ENCODE peak calls at places on chromosomes 3 and 15, in seven cellular contexts. One of them, this sample, is unnamed.

GRCh38 chr15:69861331-69862171 is 236.2 kb downstream of the TLE3 start:
- DNase-seq in HepG2: no peak
- DNase-seq in K562: no peak
- DNase-seq in GM12878: no peak
- DNase-seq in SK-N-SH: no peak
- DNase-seq in H1: no peak
- DNase-seq in HCT116: no peak
- DNase-seq in this sample: peak; percentile 13

GRCh38 chr15:100230784-100231183 is 111.0 kb downstream of the ADAMTS17 start:
- DNase-seq in HCT116: no peak
- DNase-seq in HepG2: no peak
- DNase-seq in K562: no peak
- DNase-seq in H1: no peak
- DNase-seq in GM12878: no peak
- DNase-seq in SK-N-SH: no peak
- DNase-seq in this sample: no peak

GRCh38 chr15:36756707-36757106 is 177.3 kb downstream of the CDIN1 start:
- DNase-seq in SK-N-SH: no peak
- DNase-seq in HCT116: no peak
- DNase-seq in K562: no peak
- DNase-seq in GM12878: no peak
- DNase-seq in HepG2: no peak
- DNase-seq in H1: no peak
- DNase-seq in this sample: no peak

GRCh38 chr3:111727843-111728565 is 131.1 kb upstream of the PHLDB2 start:
- DNase-seq in HepG2: no peak
- DNase-seq in HCT116: no peak
- DNase-seq in H1: no peak
- DNase-seq in K562: no peak
- DNase-seq in SK-N-SH: no peak
- DNase-seq in GM12878: no peak
- DNase-seq in this sample: no peak

GRCh38 chr15:70569718-70570231 is 193.6 kb downstream of the UACA start:
- DNase-seq in HepG2: peak; percentile 15
- DNase-seq in H1: no peak
- DNase-seq in SK-N-SH: no peak
- DNase-seq in GM12878: no peak
- DNase-seq in K562: no peak
- DNase-seq in HCT116: peak; percentile 44
- DNase-seq in this sample: no peak

GRCh38 chr15:31197497-31198414 is 96.2 kb upstream of the TRPM1 start:
- DNase-seq in SK-N-SH: peak; percentile 60
- DNase-seq in HepG2: peak; percentile 33
- DNase-seq in GM12878: peak; percentile 47
- DNase-seq in K562: peak; percentile 55
- DNase-seq in H1: peak; percentile 84
- DNase-seq in HCT116: no peak
- DNase-seq in this sample: peak; percentile 31

GRCh38 chr3:136772709-136773108 is 20.5 kb upstream of the STAG1 start:
- DNase-seq in H1: no peak
- DNase-seq in K562: no peak
- DNase-seq in HCT116: no peak
- DNase-seq in SK-N-SH: no peak
- DNase-seq in HepG2: no peak
- DNase-seq in GM12878: no peak
- DNase-seq in this sample: no peak

GRCh38 chr3:63886843-63887242 is 23.2 kb downstream of the ATXN7 start:
- DNase-seq in SK-N-SH: no peak
- DNase-seq in K562: no peak
- DNase-seq in H1: no peak
- DNase-seq in HCT116: no peak
- DNase-seq in HepG2: no peak
- DNase-seq in GM12878: no peak
- DNase-seq in this sample: no peak

GRCh38 chr3:14152233-14152962 is 26.0 kb downstream of the XPC start:
- DNase-seq in GM12878: no peak
- DNase-seq in HepG2: no peak
- DNase-seq in SK-N-SH: no peak
- DNase-seq in HCT116: no peak
- DNase-seq in H1: no peak
- DNase-seq in K562: peak; percentile 64
- DNase-seq in this sample: no peak

GRCh38 chr3:62835594-62836236 is 39.5 kb downstream of the CADPS start:
- DNase-seq in HCT116: no peak
- DNase-seq in H1: no peak
- DNase-seq in K562: no peak
- DNase-seq in SK-N-SH: no peak
- DNase-seq in HepG2: no peak
- DNase-seq in GM12878: no peak
- DNase-seq in this sample: no peak

GRCh38 chr3:50250514-50250913 is 14.5 kb downstream of the GNAI2 start:
- DNase-seq in K562: no peak
- DNase-seq in H1: no peak
- DNase-seq in SK-N-SH: no peak
- DNase-seq in HepG2: no peak
- DNase-seq in HCT116: no peak
- DNase-seq in GM12878: no peak
- DNase-seq in this sample: no peak

GRCh38 chr3:260911-261310 is 64.3 kb downstream of the CHL1 start:
- DNase-seq in SK-N-SH: no peak
- DNase-seq in H1: no peak
- DNase-seq in HCT116: no peak
- DNase-seq in K562: no peak
- DNase-seq in HepG2: no peak
- DNase-seq in GM12878: no peak
- DNase-seq in this sample: no peak

GRCh38 chr3:194025119-194025518 is 110.8 kb upstream of the HES1 start:
- DNase-seq in GM12878: no peak
- DNase-seq in HCT116: no peak
- DNase-seq in H1: no peak
- DNase-seq in HepG2: no peak
- DNase-seq in SK-N-SH: no peak
- DNase-seq in K562: no peak
- DNase-seq in this sample: no peak

GRCh38 chr3:183159319-183159718 is 3.2 kb downstream of the LAMP3 start:
- DNase-seq in SK-N-SH: no peak
- DNase-seq in HepG2: no peak
- DNase-seq in GM12878: no peak
- DNase-seq in H1: no peak
- DNase-seq in K562: peak; percentile 17
- DNase-seq in HCT116: no peak
- DNase-seq in this sample: peak; percentile 55

GRCh38 chr3:146159616-146160232 is 1.3 kb downstream of the PLOD2 start:
- DNase-seq in HCT116: no peak
- DNase-seq in GM12878: no peak
- DNase-seq in K562: no peak
- DNase-seq in H1: no peak
- DNase-seq in SK-N-SH: no peak
- DNase-seq in HepG2: no peak
- DNase-seq in this sample: no peak

GRCh38 chr3:149395107-149396089 is 17.9 kb upstream of the TM4SF1 start:
- DNase-seq in H1: no peak
- DNase-seq in K562: no peak
- DNase-seq in HCT116: no peak
- DNase-seq in SK-N-SH: no peak
- DNase-seq in HepG2: peak; percentile 63
- DNase-seq in GM12878: no peak
- DNase-seq in this sample: peak; percentile 33

GRCh38 chr15:83853232-83853631 is 199.3 kb downstream of the ADAMTSL3 start:
- DNase-seq in HepG2: no peak
- DNase-seq in SK-N-SH: no peak
- DNase-seq in K562: no peak
- DNase-seq in HCT116: no peak
- DNase-seq in GM12878: no peak
- DNase-seq in H1: no peak
- DNase-seq in this sample: no peak

GRCh38 chr15:79602731-79603130 is 170.6 kb downstream of the MINAR1 start:
- DNase-seq in GM12878: no peak
- DNase-seq in HepG2: no peak
- DNase-seq in H1: no peak
- DNase-seq in HCT116: no peak
- DNase-seq in SK-N-SH: no peak
- DNase-seq in K562: no peak
- DNase-seq in this sample: no peak

GRCh38 chr3:102163039-102163817 is 271.6 kb upstream of the ZPLD1 start:
- DNase-seq in GM12878: no peak
- DNase-seq in H1: no peak
- DNase-seq in K562: no peak
- DNase-seq in SK-N-SH: peak; percentile 42
- DNase-seq in HCT116: no peak
- DNase-seq in HepG2: no peak
- DNase-seq in this sample: peak; percentile 85

GRCh38 chr3:57397175-57398026 is 104.9 kb upstream of the ASB14 start:
- DNase-seq in HepG2: peak; percentile 60
- DNase-seq in H1: peak; percentile 64
- DNase-seq in GM12878: peak; percentile 39
- DNase-seq in SK-N-SH: peak; percentile 19
- DNase-seq in K562: peak; percentile 25
- DNase-seq in HCT116: peak; percentile 59
- DNase-seq in this sample: peak; percentile 18

GRCh38 chr3:32888739-32889138 is 62.7 kb upstream of the CCR4 start:
- DNase-seq in K562: no peak
- DNase-seq in H1: no peak
- DNase-seq in GM12878: peak; percentile 72
- DNase-seq in SK-N-SH: no peak
- DNase-seq in HCT116: no peak
- DNase-seq in HepG2: no peak
- DNase-seq in this sample: no peak

GRCh38 chr15:77060560-77060959 is 10.3 kb downstream of the TSPAN3 start:
- DNase-seq in SK-N-SH: no peak
- DNase-seq in K562: no peak
- DNase-seq in HCT116: no peak
- DNase-seq in H1: no peak
- DNase-seq in GM12878: no peak
- DNase-seq in HepG2: no peak
- DNase-seq in this sample: no peak

GRCh38 chr15:48625126-48625525 is 20.4 kb downstream of the FBN1 start:
- DNase-seq in K562: no peak
- DNase-seq in H1: no peak
- DNase-seq in HCT116: no peak
- DNase-seq in GM12878: no peak
- DNase-seq in SK-N-SH: no peak
- DNase-seq in HepG2: no peak
- DNase-seq in this sample: no peak
- TF ChIP-seq JUND in K562: no peak
- TF ChIP-seq JUND in H1: no peak
- TF ChIP-seq JUND in HCT116: no peak
- TF ChIP-seq JUND in GM12878: no peak
- TF ChIP-seq JUND in SK-N-SH: no peak
- TF ChIP-seq JUND in HepG2: no peak
- TF ChIP-seq JUND in this sample: no peak

GRCh38 chr3:127092776-127093175 is 100.2 kb upstream of the PRR23E start:
- DNase-seq in HepG2: no peak
- DNase-seq in SK-N-SH: no peak
- DNase-seq in K562: no peak
- DNase-seq in HCT116: no peak
- DNase-seq in GM12878: no peak
- DNase-seq in H1: no peak
- DNase-seq in this sample: no peak
- TF ChIP-seq JUND in HepG2: no peak
- TF ChIP-seq JUND in SK-N-SH: no peak
- TF ChIP-seq JUND in K562: no peak
- TF ChIP-seq JUND in HCT116: no peak
- TF ChIP-seq JUND in GM12878: no peak
- TF ChIP-seq JUND in H1: no peak
- TF ChIP-seq JUND in this sample: no peak

GRCh38 chr3:142973217-142974009 is 9.9 kb upstream of the PAQR9 start:
- DNase-seq in HepG2: no peak
- DNase-seq in H1: no peak
- DNase-seq in HCT116: no peak
- DNase-seq in SK-N-SH: no peak
- DNase-seq in GM12878: no peak
- DNase-seq in K562: no peak
- DNase-seq in this sample: no peak
- TF ChIP-seq JUND in HepG2: no peak
- TF ChIP-seq JUND in H1: no peak
- TF ChIP-seq JUND in HCT116: no peak
- TF ChIP-seq JUND in SK-N-SH: no peak
- TF ChIP-seq JUND in GM12878: no peak
- TF ChIP-seq JUND in K562: no peak
- TF ChIP-seq JUND in this sample: no peak

GRCh38 chr3:75906555-75907112 is 121.3 kb upstream of the ZNF717 start:
- DNase-seq in H1: peak; percentile 82
- DNase-seq in SK-N-SH: peak; percentile 66
- DNase-seq in HCT116: no peak
- DNase-seq in HepG2: no peak
- DNase-seq in GM12878: no peak
- DNase-seq in K562: no peak
- DNase-seq in this sample: no peak
- TF ChIP-seq JUND in H1: no peak
- TF ChIP-seq JUND in SK-N-SH: no peak
- TF ChIP-seq JUND in HCT116: no peak
- TF ChIP-seq JUND in HepG2: no peak
- TF ChIP-seq JUND in GM12878: no peak
- TF ChIP-seq JUND in K562: no peak
- TF ChIP-seq JUND in this sample: no peak

GRCh38 chr15:68466876-68467275 is 34.9 kb upstream of the ITGA11 start:
- DNase-seq in HepG2: no peak
- DNase-seq in SK-N-SH: no peak
- DNase-seq in H1: no peak
- DNase-seq in K562: no peak
- DNase-seq in HCT116: no peak
- DNase-seq in GM12878: no peak
- DNase-seq in this sample: no peak

GRCh38 chr15:68463996-68464395 is 32.0 kb upstream of the ITGA11 start:
- DNase-seq in SK-N-SH: no peak
- DNase-seq in HepG2: no peak
- DNase-seq in H1: no peak
- DNase-seq in HCT116: no peak
- DNase-seq in K562: peak; percentile 32
- DNase-seq in GM12878: no peak
- DNase-seq in this sample: no peak

GRCh38 chr15:68465861-68466560 is 34.0 kb upstream of the ITGA11 start:
- DNase-seq in SK-N-SH: no peak
- DNase-seq in K562: no peak
- DNase-seq in HepG2: no peak
- DNase-seq in H1: no peak
- DNase-seq in GM12878: no peak
- DNase-seq in HCT116: no peak
- DNase-seq in this sample: no peak

GRCh38 chr15:68463444-68463843 is 31.5 kb upstream of the ITGA11 start:
- DNase-seq in HCT116: no peak
- DNase-seq in SK-N-SH: no peak
- DNase-seq in GM12878: no peak
- DNase-seq in K562: no peak
- DNase-seq in HepG2: no peak
- DNase-seq in H1: no peak
- DNase-seq in this sample: no peak

DNA sequence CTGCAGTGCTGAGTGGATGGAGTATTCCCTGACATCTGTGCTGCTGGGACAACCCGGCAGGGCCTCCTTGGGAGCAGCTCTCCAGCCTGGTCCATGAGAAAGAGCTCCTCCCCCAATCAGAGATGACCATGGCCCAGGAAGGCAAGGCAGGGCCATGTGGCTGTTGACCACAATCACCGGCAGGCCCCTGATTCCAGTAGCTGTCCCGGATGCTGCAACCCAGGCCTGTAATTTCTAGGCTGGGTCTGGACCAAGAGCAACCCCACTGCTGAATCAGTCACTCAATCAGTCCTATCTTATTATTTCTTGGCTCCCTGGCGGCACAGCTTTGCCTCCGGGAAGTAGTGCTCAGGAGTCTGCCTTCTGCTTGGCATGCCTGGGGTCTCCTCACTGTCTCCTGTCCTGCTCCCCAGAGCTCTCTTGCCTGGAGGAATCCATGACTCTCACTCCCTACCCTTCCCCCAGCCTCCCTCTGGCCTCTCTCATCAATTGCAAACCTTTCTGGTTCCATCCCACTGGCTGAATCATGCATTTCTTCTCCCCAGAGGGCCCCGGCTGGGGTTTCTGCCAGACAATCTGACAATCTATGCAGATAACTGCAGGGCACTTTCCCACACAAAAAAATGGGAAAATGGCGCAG is 32.6 kb upstream of the ITGA11 start:
- DNase-seq in SK-N-SH: no peak
- DNase-seq in HCT116: no peak
- DNase-seq in GM12878: no peak
- DNase-seq in K562: no peak
- DNase-seq in H1: no peak
- DNase-seq in HepG2: no peak
- DNase-seq in this sample: no peak
- TF ChIP-seq JUND in SK-N-SH: peak; percentile 18
- TF ChIP-seq JUND in HCT116: no peak
- TF ChIP-seq JUND in GM12878: no peak
- TF ChIP-seq JUND in K562: no peak
- TF ChIP-seq JUND in H1: no peak
- TF ChIP-seq JUND in HepG2: no peak
- TF ChIP-seq JUND in this sample: no peak

This sample was measured in T47D.